ENCODE peak calls at places on chromosomes 4 and X, in seven cellular contexts. A is IMR-90, B is fibroblast of lung, N is K562, S is PC-3, E is endodermal cell, J is neuronal stem cell. K is an unnamed sample.

GRCh38 chrX:130253916-130254315 is 14.8 kb downstream of the ZNF280C start:
- DNase-seq in A (no peak), B (no peak), N (no peak), S (no peak), E (no peak), J (no peak), K (no peak)

GRCh38 chrX:2374086-2374485 is 126.7 kb downstream of the DHRSX start:
- DNase-seq in A (peak), B (peak), N (no peak), S (no peak), E (no peak), J (no peak), K (no peak)

GRCh38 chr4:108465886-108466491 is 154.4 kb upstream of the RPL34 start:
- DNase-seq in A (no peak), B (peak), N (no peak), S (no peak), E (no peak), J (no peak), K (no peak)

GRCh38 chrX:55815546-55815945 is 98.0 kb downstream of the RRAGB start:
- DNase-seq in A (no peak), B (no peak), N (no peak), S (no peak), E (no peak), J (no peak), K (no peak)

GRCh38 chr4:35365186-35365585 is 879.1 kb downstream of the ARAP2 start:
- DNase-seq in A (no peak), B (no peak), N (no peak), S (no peak), E (no peak), J (no peak), K (no peak)

GRCh38 chrX:23661671-23662070 is 5.6 kb upstream of the PRDX4 start:
- DNase-seq in A (peak), B (peak), N (no peak), S (no peak), E (no peak), J (no peak), K (no peak)

GRCh38 chr4:64539234-64539849 is 130.1 kb upstream of the TECRL start:
- DNase-seq in A (peak), B (peak), N (peak), S (peak), E (peak), J (peak), K (no peak)

GRCh38 chr4:88949605-88950004 is 107.4 kb downstream of the FAM13A start:
- DNase-seq in A (no peak), B (no peak), N (no peak), S (no peak), E (no peak), J (no peak), K (no peak)

GRCh38 chr4:55297346-55297745 is 48.7 kb upstream of the SRD5A3 start:
- DNase-seq in A (peak), B (peak), N (peak), S (peak), E (no peak), J (no peak), K (no peak)

GRCh38 chr4:36010531-36010930 is 233.8 kb downstream of the ARAP2 start:
- DNase-seq in A (no peak), B (peak), N (no peak), S (no peak), E (no peak), J (no peak), K (no peak)

GRCh38 chrX:49096419-49096818 is 16.7 kb upstream of the WDR45 start:
- DNase-seq in A (no peak), B (no peak), N (no peak), S (no peak), E (no peak), J (no peak), K (no peak)

GRCh38 chrX:101485212-101486064 is at the start of gene ARMCX4:
- DNase-seq in A (peak), B (peak), N (no peak), S (no peak), E (peak), J (peak), K (peak)

GRCh38 chr4:9924750-9925149 is 96.5 kb downstream of the SLC2A9 start:
- DNase-seq in A (peak), B (peak), N (no peak), S (peak), E (no peak), J (no peak), K (no peak)

GRCh38 chr4:71713611-71714203 is 70.2 kb downstream of the GC start:
- DNase-seq in A (peak), B (peak), N (peak), S (peak), E (no peak), J (no peak), K (no peak)

GRCh38 chr4:55373461-55373860 is 22.3 kb upstream of the TMEM165 start:
- DNase-seq in A (no peak), B (no peak), N (no peak), S (no peak), E (no peak), J (no peak), K (no peak)

GRCh38 chr4:17763931-17764330 is 17.5 kb downstream of the FAM184B start:
- DNase-seq in A (no peak), B (no peak), N (no peak), S (no peak), E (no peak), J (no peak), K (no peak)

GRCh38 chr4:183100827-183101226 is 1.8 kb downstream of the WWC2 start:
- DNase-seq in A (no peak), B (no peak), N (no peak), S (peak), E (no peak), J (no peak), K (no peak)

GRCh38 chr4:183098080-183098722 is 856 bp upstream of the WWC2 start:
- DNase-seq in A (peak), B (peak), N (peak), S (peak), E (no peak), J (peak), K (peak)

GRCh38 chr4:183098723-183099536 is at the start of gene WWC2:
- DNase-seq in A (peak), B (peak), N (peak), S (peak), E (peak), J (peak), K (peak)

GRCh38 chr4:183100298-183100599 is 1.2 kb downstream of the WWC2 start:
- DNase-seq in A (no peak), B (no peak), N (no peak), S (no peak), E (no peak), J (no peak), K (no peak)

GRCh38 chr4:183099537-183100297 is 660 bp downstream of the WWC2 start:
- DNase-seq in A (no peak), B (no peak), N (peak), S (peak), E (peak), J (peak), K (peak)
- H3K9ac ChIP-seq in A (peak), B (peak), N (peak), S (peak), E (peak), J (peak), K (peak)

GRCh38 chrX:72046447-72046846 is 85.3 kb downstream of the RTL5 start:
- DNase-seq in A (no peak), B (peak), N (no peak), S (peak), E (no peak), J (no peak), K (no peak)

GRCh38 chrX:72042860-72043248 is 88.9 kb downstream of the RTL5 start:
- DNase-seq in A (no peak), B (no peak), N (no peak), S (no peak), E (peak), J (no peak), K (no peak)

GRCh38 chrX:72045141-72045540 is 86.6 kb downstream of the RTL5 start:
- DNase-seq in A (no peak), B (peak), N (no peak), S (no peak), E (peak), J (no peak), K (no peak)

GRCh38 chrX:72048515-72049455 is 82.9 kb downstream of the RTL5 start:
- DNase-seq in A (no peak), B (no peak), N (no peak), S (peak), E (peak), J (no peak), K (no peak)

DNA sequence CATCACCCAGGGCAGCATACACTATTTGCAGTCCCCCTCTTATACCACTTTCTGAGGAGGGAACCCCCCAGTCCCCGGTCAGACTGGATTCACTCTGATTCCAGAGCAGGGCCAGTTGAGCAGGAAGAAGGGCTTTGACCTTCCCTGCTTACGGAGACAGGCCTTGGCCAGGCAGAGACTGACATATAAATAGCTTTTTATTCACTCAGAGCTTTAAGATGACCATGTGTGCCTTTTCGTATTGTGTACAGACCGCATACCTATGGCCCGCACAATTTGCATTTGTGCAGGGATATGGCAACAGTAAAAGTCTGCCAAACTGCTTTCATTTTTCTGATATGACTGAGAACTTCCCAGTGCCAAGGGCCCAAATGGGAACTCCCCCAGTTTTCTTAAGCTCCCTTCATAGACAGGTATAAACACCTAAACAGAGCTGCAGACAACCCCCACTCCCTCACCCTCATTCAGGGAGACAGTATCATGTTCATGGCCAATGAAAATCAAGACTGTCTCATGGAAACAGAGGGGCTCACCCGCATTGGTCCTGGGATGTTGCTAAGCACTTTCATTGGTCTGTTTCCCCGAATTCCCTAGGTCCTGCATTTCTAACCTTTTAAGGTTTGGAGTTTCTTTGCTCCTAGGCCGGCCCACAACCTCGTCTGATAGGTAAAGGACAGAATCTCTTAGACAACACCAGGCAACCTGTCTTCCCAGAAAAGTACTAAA is 86.0 kb downstream of the RTL5 start:
- DNase-seq in A (no peak), B (peak), N (no peak), S (peak), E (peak), J (no peak), K (no peak)
- H3K27ac ChIP-seq in A (no peak), B (no peak), N (no peak), S (no peak), E (no peak), J (no peak), K (no peak)

GRCh38 chrX:85996555-85996954 is 50.8 kb downstream of the CHM start:
- DNase-seq in A (no peak), B (no peak), N (no peak), S (no peak), E (no peak), J (no peak), K (no peak)
- H3K9ac ChIP-seq in A (no peak), B (no peak), N (no peak), S (no peak), E (no peak), J (no peak), K (no peak)

GRCh38 chrX:40260123-40260751 is 162.5 kb upstream of the BCOR start:
- DNase-seq in A (no peak), B (no peak), N (no peak), S (no peak), E (no peak), J (no peak), K (no peak)

GRCh38 chrX:40261955-40262596 is 164.3 kb upstream of the BCOR start:
- DNase-seq in A (peak), B (no peak), N (peak), S (no peak), E (no peak), J (no peak), K (peak)

GRCh38 chrX:40266490-40267333 is 169.0 kb upstream of the BCOR start:
- DNase-seq in A (peak), B (peak), N (peak), S (peak), E (peak), J (peak), K (peak)

GRCh38 chrX:40258909-40259308 is 161.2 kb upstream of the BCOR start:
- DNase-seq in A (no peak), B (no peak), N (peak), S (no peak), E (no peak), J (no peak), K (no peak)

GRCh38 chrX:40262641-40263560 is 165.1 kb upstream of the BCOR start:
- DNase-seq in A (peak), B (peak), N (no peak), S (peak), E (no peak), J (no peak), K (peak)
- H3K27ac ChIP-seq in A (peak), B (peak), N (peak), S (no peak), E (no peak), J (no peak), K (peak)

GRCh38 chr4:83013931-83014330 is 3.3 kb upstream of the LIN54 start:
- DNase-seq in A (no peak), B (no peak), N (no peak), S (no peak), E (no peak), J (no peak), K (no peak)
- H3K9ac ChIP-seq in A (no peak), B (no peak), N (peak), S (peak), E (no peak), J (no peak), K (peak)

GRCh38 chr4:80008351-80008750 is 64.7 kb downstream of the ANTXR2 start:
- DNase-seq in A (no peak), B (peak), N (no peak), S (no peak), E (no peak), J (no peak), K (no peak)

GRCh38 chr4:80007745-80008149 is 65.3 kb downstream of the ANTXR2 start:
- DNase-seq in A (no peak), B (peak), N (no peak), S (peak), E (no peak), J (no peak), K (no peak)

GRCh38 chr4:80008971-80009370 is 64.1 kb downstream of the ANTXR2 start:
- DNase-seq in A (no peak), B (no peak), N (no peak), S (no peak), E (no peak), J (no peak), K (no peak)

GRCh38 chr4:80005863-80006262 is 67.2 kb downstream of the ANTXR2 start:
- DNase-seq in A (peak), B (peak), N (peak), S (peak), E (no peak), J (no peak), K (no peak)

DNA sequence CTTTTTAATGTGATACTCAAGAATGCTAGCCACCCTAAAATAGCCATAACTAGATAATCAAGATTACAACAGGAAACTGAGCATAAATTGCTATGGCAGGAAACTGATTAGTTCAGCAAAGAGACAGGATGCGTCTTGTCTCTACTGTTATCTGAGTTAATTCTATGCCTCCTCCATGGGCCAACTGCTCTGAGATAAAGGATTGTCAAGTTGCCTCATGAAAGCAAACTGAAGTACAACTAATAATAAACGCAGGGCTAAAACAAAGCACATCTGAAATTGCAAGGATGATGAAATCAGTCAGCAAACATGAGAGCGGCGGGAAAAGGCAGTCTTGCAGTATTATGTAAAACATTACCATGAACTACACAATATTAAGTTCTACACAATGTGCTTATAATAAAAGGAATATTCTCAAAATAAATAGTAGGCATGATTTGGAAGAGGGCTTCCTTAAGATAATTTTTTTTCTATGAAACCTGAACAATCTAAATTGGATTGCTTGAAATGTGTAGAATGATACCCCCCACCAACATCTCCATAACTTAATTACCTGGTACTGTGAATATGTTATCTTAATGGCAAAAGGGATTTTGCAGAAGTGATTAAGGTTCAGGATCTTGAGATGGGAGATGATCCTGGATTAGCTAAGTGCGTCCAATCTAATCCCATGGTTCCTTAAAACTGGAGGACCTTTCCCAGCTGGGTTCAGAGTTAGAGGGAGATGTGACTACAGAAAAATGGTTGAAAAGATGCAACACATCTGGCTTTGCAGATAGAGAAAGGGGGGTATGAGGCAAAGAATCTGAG is 65.9 kb downstream of the ANTXR2 start:
- DNase-seq in A (peak), B (peak), N (peak), S (no peak), E (no peak), J (no peak), K (no peak)
- H3K27ac ChIP-seq in A (no peak), B (no peak), N (peak), S (peak), E (no peak), J (no peak), K (no peak)

GRCh38 chrX:154547245-154548027 is at the start of gene IKBKG:
- DNase-seq in A (peak), B (peak), N (peak), S (peak), E (peak), J (peak), K (peak)

GRCh38 chrX:154549766-154550165 is 2.3 kb downstream of the IKBKG start:
- DNase-seq in A (peak), B (no peak), N (no peak), S (peak), E (no peak), J (no peak), K (no peak)

GRCh38 chrX:154545673-154546274 is 872 bp downstream of the G6PD start:
- DNase-seq in A (no peak), B (no peak), N (no peak), S (no peak), E (no peak), J (no peak), K (peak)

GRCh38 chrX:154546354-154547244 is at the start of gene G6PD:
- DNase-seq in A (peak), B (peak), N (peak), S (peak), E (peak), J (peak), K (no peak)

DNA sequence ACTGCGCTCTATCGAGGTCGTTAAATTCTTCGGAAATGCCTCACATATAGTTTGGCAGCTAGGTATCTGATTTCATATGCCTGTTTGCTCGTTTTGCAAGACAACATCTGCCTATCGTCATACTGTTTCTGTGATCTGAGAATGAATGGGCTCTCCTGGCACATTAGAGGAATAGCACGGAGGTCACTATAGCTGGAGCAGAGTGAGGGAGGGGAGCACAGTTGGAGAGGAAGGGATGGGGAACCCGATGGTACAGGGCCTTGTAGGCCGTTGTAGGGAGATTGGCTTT is 552 bp downstream of the IKBKG start:
- DNase-seq in A (peak), B (peak), N (no peak), S (no peak), E (no peak), J (no peak), K (no peak)
- H3K9ac ChIP-seq in A (peak), B (peak), N (peak), S (peak), E (peak), J (peak), K (peak)

GRCh38 chr4:94578195-94578594 is 126.5 kb downstream of the PDLIM5 start:
- DNase-seq in A (no peak), B (no peak), N (no peak), S (no peak), E (no peak), J (no peak), K (no peak)
- H3K27ac ChIP-seq in A (no peak), B (no peak), N (no peak), S (no peak), E (no peak), J (peak), K (no peak)